ENCODE peak calls at places on chromosomes 7 and 10, in five cellular contexts. L is transverse colon, W is fibroblast of lung, P is lower leg skin, D is fibroblast of pulmonary artery. R is an unnamed sample.

GRCh38 chr7:7639847-7640220 is 718 bp upstream of the UMAD1 start:
- DNase-seq in W (peak; percentile 43), P (no peak), L (peak; percentile 37), D (peak; percentile 27), R (no peak)

GRCh38 chr10:126061526-126061925 is 165.2 kb downstream of the FANK1 start:
- DNase-seq in D (no peak), W (no peak), L (no peak), P (no peak), R (no peak)

GRCh38 chr7:44757311-44757710 is 8.7 kb downstream of the ZMIZ2 start:
- DNase-seq in W (no peak), D (no peak), P (no peak), L (no peak), R (no peak)

GRCh38 chr10:84140036-84140379 is 699 bp downstream of the GHITM start:
- DNase-seq in L (no peak), D (peak; percentile 38), W (peak; percentile 31), P (no peak), R (no peak)

GRCh38 chr7:108653526-108653925 is 83.9 kb downstream of the DNAJB9 start:
- DNase-seq in W (peak; percentile 3), P (no peak), D (peak; percentile 21), L (no peak), R (no peak)

GRCh38 chr7:31550432-31550831 is 36.5 kb downstream of the ITPRID1 start:
- DNase-seq in P (no peak), L (no peak), W (no peak), D (no peak), R (no peak)

GRCh38 chr10:23777153-23777552 is 338.3 kb downstream of the OTUD1 start:
- DNase-seq in P (no peak), L (no peak), D (no peak), W (no peak), R (no peak)

GRCh38 chr7:40015790-40016296 is 65.8 kb downstream of the CDK13 start:
- DNase-seq in L (peak; percentile 31), D (peak; percentile 57), W (peak; percentile 59), P (no peak), R (no peak)

GRCh38 chr7:104980969-104981670 is 32.9 kb upstream of the KMT2E start:
- DNase-seq in W (no peak), P (no peak), D (peak; percentile 74), L (no peak), R (no peak)

GRCh38 chr7:152675761-152676636 is at the start of gene XRCC2:
- DNase-seq in P (peak; percentile 97), L (peak; percentile 93), D (peak; percentile 91), W (peak; percentile 76), R (peak; percentile 60)

GRCh38 chr7:46725838-46726237 is 804.8 kb upstream of the IGFBP3 start:
- DNase-seq in D (peak; percentile 65), L (no peak), W (peak; percentile 38), P (no peak), R (no peak)

GRCh38 chr10:125124907-125125306 is 35.5 kb downstream of the CTBP2 start:
- DNase-seq in D (no peak), L (no peak), P (no peak), W (peak; percentile 41), R (no peak)

GRCh38 chr10:93591065-93591808 is 9.8 kb downstream of the RBP4 start:
- DNase-seq in W (no peak), L (peak; percentile 62), D (no peak), P (peak; percentile 61), R (no peak)

GRCh38 chr10:70540089-70540788 is 61.7 kb downstream of the PALD1 start:
- DNase-seq in W (peak; percentile 20), P (no peak), L (no peak), D (peak; percentile 20), R (no peak)

GRCh38 chr7:158193446-158193845 is 394.2 kb downstream of the PTPRN2 start:
- DNase-seq in W (no peak), L (no peak), D (no peak), P (no peak), R (no peak)

GRCh38 chr7:17651926-17652385 is 288.3 kb downstream of the SNX13 start:
- DNase-seq in P (no peak), D (peak; percentile 90), W (peak; percentile 92), L (no peak), R (no peak)

GRCh38 chr7:142581341-142581740 is 167.9 kb upstream of the PRSS1 start:
- DNase-seq in P (no peak), W (peak; percentile 45), L (no peak), D (peak; percentile 28), R (no peak)

GRCh38 chr10:85993140-85993539 is 373.5 kb downstream of the GRID1 start:
- DNase-seq in D (no peak), L (no peak), W (no peak), P (no peak), R (no peak)

GRCh38 chr10:54402576-54402975 is 398.5 kb downstream of the PCDH15 start:
- DNase-seq in P (no peak), W (peak; percentile 9), L (no peak), D (peak; percentile 29), R (no peak)

GRCh38 chr7:151385626-151386300 is 24.1 kb downstream of the WDR86 start:
- DNase-seq in P (no peak), L (no peak), D (no peak), W (no peak), R (no peak)

GRCh38 chr10:35386594-35387174 is 50.4 kb downstream of the CCNY start:
- DNase-seq in W (peak; percentile 27), L (no peak), P (no peak), D (peak; percentile 82), R (no peak)

GRCh38 chr10:76902949-76903348 is 734.7 kb downstream of the KCNMA1 start:
- DNase-seq in W (no peak), P (no peak), D (peak; percentile 17), L (peak; percentile 50), R (no peak)

DNA sequence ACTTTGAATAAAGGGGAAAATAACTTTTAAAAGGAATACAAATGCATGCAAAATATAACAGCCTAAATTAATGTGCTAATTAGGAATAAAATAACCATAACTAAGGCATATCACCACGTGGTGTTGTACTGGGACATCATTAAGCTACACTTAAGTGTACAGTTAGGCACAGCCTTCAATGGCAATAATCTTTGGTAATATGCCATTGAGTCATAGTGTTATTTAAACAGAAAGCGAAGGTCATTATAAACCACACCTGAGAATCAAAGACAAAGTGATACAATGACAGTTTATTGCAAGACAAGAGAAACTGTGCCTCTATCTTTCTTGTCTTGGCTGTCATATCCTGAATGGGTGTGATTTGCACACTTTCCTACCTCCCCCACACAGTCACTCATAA is 30.5 kb upstream of the AUTS2 start:
- DNase-seq in W (no peak), P (no peak), L (no peak), D (no peak), R (no peak)
- H3K4me3 ChIP-seq in W (no peak overlapping the region), P (no peak overlapping the region), L (no peak overlapping the region), D (no peak overlapping the region), R (no peak overlapping the region)

DNA sequence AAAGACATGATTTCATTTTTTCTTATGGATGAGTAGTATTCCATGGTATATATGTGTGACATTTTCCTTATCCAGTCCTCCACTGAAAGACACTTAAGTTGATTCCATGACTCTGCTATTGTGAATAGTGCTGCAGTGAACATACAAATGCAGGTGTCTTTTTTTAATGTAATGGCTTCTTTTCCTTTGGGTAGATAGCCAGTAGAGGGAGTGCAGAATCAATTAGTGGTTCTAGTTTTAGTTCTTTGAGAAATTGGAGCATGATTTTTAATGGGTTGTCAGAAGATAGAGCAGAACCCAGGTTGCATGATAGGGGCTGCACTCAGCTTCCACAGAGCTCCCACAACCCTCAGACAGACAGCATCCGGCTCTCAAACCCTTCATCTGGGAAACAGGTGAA is 152.9 kb upstream of the PLXDC2 start:
- DNase-seq in D (no peak), L (no peak), W (no peak), P (no peak), R (no peak)
- TF ChIP-seq CTCF in D (no peak), L (no peak), W (peak; percentile 15), P (no peak), R (no peak)

GRCh38 chr10:77909021-77909754 is 17.4 kb downstream of the DLG5 start:
- DNase-seq in L (no peak), D (no peak), P (no peak), W (no peak), R (no peak)
- H3K4me3 ChIP-seq in L (no peak overlapping the region), D (no peak overlapping the region), P (no peak overlapping the region), W (no peak overlapping the region), R (no peak overlapping the region)

GRCh38 chr7:34282271-34282670 is 375.7 kb upstream of the NPSR1 start:
- DNase-seq in P (no peak), D (peak; percentile 58), L (no peak), W (peak; percentile 54), R (no peak)

GRCh38 chr7:34277801-34278195 is 372.5 kb downstream of the BMPER start:
- DNase-seq in D (peak; percentile 39), L (no peak), P (no peak), W (peak; percentile 52), R (no peak)

GRCh38 chr7:34277016-34277800 is 371.9 kb downstream of the BMPER start:
- DNase-seq in D (peak; percentile 94), L (no peak), W (peak; percentile 81), P (no peak), R (no peak)

GRCh38 chr7:34275629-34276028 is 370.3 kb downstream of the BMPER start:
- DNase-seq in P (no peak), D (no peak), W (no peak), L (no peak), R (no peak)

GRCh38 chr7:34281260-34281659 is 375.9 kb downstream of the BMPER start:
- DNase-seq in L (peak; percentile 8), D (no peak), P (no peak), W (no peak), R (no peak)
- TF ChIP-seq CTCF in L (no peak), D (no peak), P (no peak), W (no peak), R (no peak)

GRCh38 chr10:113752553-113752952 is 1.1 kb downstream of the PLEKHS1 start:
- DNase-seq in L (peak; percentile 32), P (no peak), D (no peak), W (no peak), R (no peak)
- H3K4me3 ChIP-seq in L (no peak overlapping the region), P (no peak overlapping the region), D (no peak overlapping the region), W (no peak overlapping the region), R (no peak overlapping the region)

DNA sequence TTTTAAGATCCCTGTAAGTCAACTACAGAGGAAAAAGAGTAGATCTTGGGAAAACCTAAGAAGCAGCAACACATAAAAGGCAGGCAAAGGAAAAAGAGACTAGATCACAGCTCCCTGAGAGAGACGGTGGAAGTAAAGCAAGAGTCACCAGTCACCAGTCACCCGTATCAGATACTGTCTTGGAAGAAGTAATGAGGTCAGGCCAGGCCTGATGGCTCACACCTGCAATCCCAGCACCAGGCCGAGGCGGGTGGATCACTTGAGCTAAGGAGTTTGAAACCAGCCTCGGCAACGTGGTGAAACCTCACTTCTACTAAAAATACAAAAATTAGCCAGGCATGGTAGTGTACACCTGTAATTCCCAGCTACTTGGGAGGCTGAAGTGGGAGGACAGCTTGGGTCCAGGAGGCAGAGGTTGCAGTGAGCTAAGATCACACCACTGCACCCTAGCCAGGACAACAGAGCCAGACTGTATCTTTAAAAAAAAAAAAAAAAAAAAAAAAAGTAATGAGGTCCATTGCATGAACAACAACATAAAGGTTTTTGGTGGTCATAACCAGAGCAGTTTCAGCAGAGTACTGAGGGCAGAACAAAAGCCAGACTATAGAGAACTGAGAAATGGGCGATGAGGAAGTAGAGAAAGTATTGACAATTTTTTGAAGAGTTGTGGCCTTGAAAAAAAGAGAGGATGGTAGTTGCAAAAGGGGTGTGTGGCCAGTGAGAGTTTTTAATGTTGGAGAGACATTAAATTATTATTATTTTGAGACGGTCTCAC is 16.9 kb downstream of the ZNF713 start:
- DNase-seq in W (no peak), L (no peak), D (no peak), P (no peak), R (no peak)
- TF ChIP-seq CTCF in W (no peak), L (no peak), D (no peak), P (no peak), R (no peak)